ENCODE peak calls at places on chromosomes 7 and 10, in ten cellular contexts. T is colonic mucosa; J is T follicular helper cell; A is effector CD8-positive, alpha-beta T cell; X is effector memory CD8-positive, alpha-beta T cell; Y is T-helper 9 cell; G is mucosa of gallbladder; V is stimulated activated naive B cell treated with anti-CD40 and anti-IgM and Interleukin-4, amounts not matched to agents 10 μg/mL and 1 μg/mL and 100 μg/mL, for 72 hours; M is NCI-H1092 treated with DMSO at 0.1 percent for 48 hours; I is NCI-H774. E is an unnamed sample.

GRCh38 chr10:129853236-129853946 is 110.7 kb downstream of the EBF3 start:
- DNase-seq in T (no peak), J (no peak), A (no peak), X (no peak), Y (no peak), G (peak), V (no peak), M (no peak), I (no peak), E (peak)

GRCh38 chr7:39741942-39742623 is 118.7 kb downstream of the RALA start:
- DNase-seq in T (peak), J (peak), A (peak), X (peak), Y (peak), G (no peak), V (no peak), M (no peak), I (no peak), E (peak)

GRCh38 chr7:30330134-30331111 is 46.0 kb downstream of the ZNRF2 start:
- DNase-seq in T (no peak), J (no peak), A (no peak), X (peak), Y (no peak), G (no peak), V (peak), M (no peak), I (no peak), E (no peak)

GRCh38 chr7:121301441-121302213 is 27.2 kb upstream of the WNT16 start:
- DNase-seq in T (no peak), J (no peak), A (no peak), X (no peak), Y (no peak), G (no peak), V (no peak), M (no peak), I (no peak), E (peak)

GRCh38 chr7:155483245-155483644 is 25.3 kb downstream of the EN2 start:
- DNase-seq in T (no peak), J (no peak), A (no peak), X (no peak), Y (no peak), G (no peak), V (no peak), M (no peak), I (no peak), E (no peak)

GRCh38 chr7:116097365-116098009 is 66.9 kb upstream of the TFEC start:
- DNase-seq in T (no peak), J (no peak), A (no peak), X (no peak), Y (no peak), G (no peak), V (no peak), M (no peak), I (no peak), E (peak)

GRCh38 chr10:118108194-118109026 is 61.7 kb upstream of the RAB11FIP2 start:
- DNase-seq in T (no peak), J (no peak), A (no peak), X (no peak), Y (no peak), G (no peak), V (no peak), M (peak), I (no peak), E (no peak)

GRCh38 chr7:47241112-47242065 is 340.5 kb downstream of the TNS3 start:
- DNase-seq in T (no peak), J (no peak), A (no peak), X (no peak), Y (no peak), G (no peak), V (no peak), M (no peak), I (no peak), E (no peak)

GRCh38 chr10:108775911-108776475 is 1147.3 kb downstream of the XPNPEP1 start:
- DNase-seq in T (no peak), J (no peak), A (no peak), X (no peak), Y (no peak), G (no peak), V (no peak), M (no peak), I (no peak), E (no peak)

GRCh38 chr10:112376578-112376855 is 2.6 kb downstream of the ACSL5 start:
- DNase-seq in T (no peak), J (no peak), A (no peak), X (no peak), Y (no peak), G (no peak), V (no peak), M (no peak), I (no peak), E (no peak)

GRCh38 chr7:32093415-32094408 is 23.5 kb upstream of the PDE1C start:
- DNase-seq in T (no peak), J (no peak), A (no peak), X (no peak), Y (no peak), G (peak), V (no peak), M (no peak), I (no peak), E (peak)

GRCh38 chr10:33661580-33662269 is 327.3 kb upstream of the NRP1 start:
- DNase-seq in T (peak), J (no peak), A (no peak), X (no peak), Y (no peak), G (peak), V (peak), M (peak), I (no peak), E (no peak)

GRCh38 chr7:135362871-135363270 is 129.2 kb downstream of the STRA8 start:
- DNase-seq in T (no peak), J (no peak), A (no peak), X (no peak), Y (no peak), G (no peak), V (no peak), M (no peak), I (no peak), E (no peak)

GRCh38 chr10:101941871-101942270 is 98.3 kb upstream of the KCNIP2 start:
- DNase-seq in T (no peak), J (no peak), A (no peak), X (no peak), Y (no peak), G (no peak), V (no peak), M (no peak), I (no peak), E (no peak)

GRCh38 chr10:20142311-20142710 is 326.1 kb downstream of the PLXDC2 start:
- DNase-seq in T (no peak), J (no peak), A (no peak), X (no peak), Y (no peak), G (no peak), V (no peak), M (no peak), I (no peak), E (no peak)

GRCh38 chr10:78134919-78135318 is 101.3 kb downstream of the RPS24 start:
- DNase-seq in T (no peak), J (no peak), A (no peak), X (no peak), Y (no peak), G (no peak), V (no peak), M (no peak), I (no peak), E (no peak)

GRCh38 chr10:13351340-13351915 is 3.3 kb upstream of the SEPHS1 start:
- DNase-seq in T (no peak), J (peak), A (peak), X (peak), Y (no peak), G (no peak), V (no peak), M (no peak), I (no peak), E (no peak)

GRCh38 chr7:79386688-79387422 is 66.6 kb downstream of the MAGI2 start:
- DNase-seq in T (no peak), J (no peak), A (no peak), X (no peak), Y (no peak), G (no peak), V (no peak), M (no peak), I (no peak), E (no peak)

GRCh38 chr10:65950075-65950474 is 975.8 kb upstream of the LRRTM3 start:
- DNase-seq in T (no peak), J (no peak), A (no peak), X (no peak), Y (no peak), G (no peak), V (no peak), M (no peak), I (no peak), E (no peak)

GRCh38 chr10:123863189-123863580 is 28.4 kb downstream of the CPXM2 start:
- DNase-seq in T (no peak), J (no peak), A (no peak), X (no peak), Y (no peak), G (no peak), V (no peak), M (no peak), I (no peak), E (no peak)

GRCh38 chr10:3231951-3232730 is 59.6 kb upstream of the PITRM1 start:
- DNase-seq in T (no peak), J (no peak), A (no peak), X (no peak), Y (no peak), G (no peak), V (no peak), M (no peak), I (no peak), E (no peak)

GRCh38 chr7:135098391-135098790 is 49.5 kb upstream of the TMEM140 start:
- DNase-seq in T (no peak), J (no peak), A (no peak), X (no peak), Y (no peak), G (no peak), V (no peak), M (no peak), I (no peak), E (no peak)

GRCh38 chr7:134478707-134479106 is 19.8 kb upstream of the AKR1B1 start:
- DNase-seq in T (no peak), J (no peak), A (no peak), X (no peak), Y (no peak), G (no peak), V (no peak), M (no peak), I (no peak), E (no peak)

GRCh38 chr7:80220022-80220421 is 85.4 kb downstream of the GNAI1 start:
- DNase-seq in T (no peak), J (no peak), A (no peak), X (no peak), Y (no peak), G (no peak), V (no peak), M (no peak), I (no peak), E (no peak)